ENCODE peak calls at places on chromosomes 3 and 15, in four cellular contexts. Q is HepG2, N is A549, C is K562. P is an unnamed sample.

GRCh38 chr15:67782592-67782991 is 42.7 kb upstream of the SKOR1 start:
- DNase-seq in N (no peak), C (no peak), Q (no peak), P (no peak)

GRCh38 chr15:25946241-25946786 is 83.2 kb upstream of the ATP10A start:
- DNase-seq in C (no peak), Q (no peak), N (no peak), P (no peak)

GRCh38 chr15:100096700-100097099 is 245.1 kb downstream of the ADAMTS17 start:
- DNase-seq in C (no peak), N (no peak), Q (no peak), P (no peak)

GRCh38 chr3:55601366-55602080 is 114.4 kb upstream of the WNT5A start:
- DNase-seq in N (no peak), Q (no peak), C (no peak), P (no peak)

GRCh38 chr3:60277376-60277800 is 973.9 kb downstream of the FHIT start:
- DNase-seq in C (peak; percentile 95), Q (no peak), N (no peak), P (no peak)

GRCh38 chr3:111200027-111200426 is 128.4 kb downstream of the NECTIN3 start:
- DNase-seq in C (no peak), Q (no peak), N (no peak), P (no peak)

GRCh38 chr3:45545476-45545875 is 49.1 kb upstream of the LIMD1 start:
- DNase-seq in N (peak; percentile 14), Q (peak; percentile 75), C (peak; percentile 91), P (no peak)

GRCh38 chr3:126781889-126782491 is 78.0 kb downstream of the CHCHD6 start:
- DNase-seq in C (no peak), N (no peak), Q (no peak), P (no peak)

GRCh38 chr3:188670446-188670845 is 501.3 kb upstream of the TPRG1 start:
- DNase-seq in C (no peak), Q (no peak), N (no peak), P (no peak)

GRCh38 chr15:35728176-35728938 is 182.4 kb upstream of the DPH6 start:
- DNase-seq in N (peak; percentile 7), C (no peak), Q (no peak), P (no peak)

GRCh38 chr15:89751748-89752147 is 699 bp upstream of the MESP1 start:
- DNase-seq in Q (no peak), N (no peak), C (no peak), P (no peak)

GRCh38 chr3:123657578-123657977 is 72.7 kb upstream of the HACD2 start:
- DNase-seq in Q (no peak), N (no peak), C (no peak), P (no peak)

GRCh38 chr3:45330500-45331295 is 57.7 kb upstream of the LARS2 start:
- DNase-seq in Q (no peak), N (no peak), C (no peak), P (no peak)

GRCh38 chr3:50302095-50303037 is 1.0 kb downstream of the HYAL1 start:
- DNase-seq in Q (no peak), C (no peak), N (no peak), P (no peak)

GRCh38 chr15:44034933-44035624 is 160.0 kb downstream of the FRMD5 start:
- DNase-seq in C (no peak), Q (no peak), N (no peak), P (no peak)

GRCh38 chr3:52890735-52891134 is 6.6 kb downstream of the STIMATE start:
- DNase-seq in N (no peak), Q (no peak), C (no peak), P (no peak)
- TF ChIP-seq CHD4 in N (no peak), Q (no peak), C (no peak), P (no peak)

GRCh38 chr3:141427764-141428163 is 59.1 kb upstream of the RASA2 start:
- DNase-seq in C (no peak), N (no peak), Q (no peak), P (no peak)
- TF ChIP-seq CHD4 in C (no peak), N (no peak), Q (no peak), P (no peak)

DNA sequence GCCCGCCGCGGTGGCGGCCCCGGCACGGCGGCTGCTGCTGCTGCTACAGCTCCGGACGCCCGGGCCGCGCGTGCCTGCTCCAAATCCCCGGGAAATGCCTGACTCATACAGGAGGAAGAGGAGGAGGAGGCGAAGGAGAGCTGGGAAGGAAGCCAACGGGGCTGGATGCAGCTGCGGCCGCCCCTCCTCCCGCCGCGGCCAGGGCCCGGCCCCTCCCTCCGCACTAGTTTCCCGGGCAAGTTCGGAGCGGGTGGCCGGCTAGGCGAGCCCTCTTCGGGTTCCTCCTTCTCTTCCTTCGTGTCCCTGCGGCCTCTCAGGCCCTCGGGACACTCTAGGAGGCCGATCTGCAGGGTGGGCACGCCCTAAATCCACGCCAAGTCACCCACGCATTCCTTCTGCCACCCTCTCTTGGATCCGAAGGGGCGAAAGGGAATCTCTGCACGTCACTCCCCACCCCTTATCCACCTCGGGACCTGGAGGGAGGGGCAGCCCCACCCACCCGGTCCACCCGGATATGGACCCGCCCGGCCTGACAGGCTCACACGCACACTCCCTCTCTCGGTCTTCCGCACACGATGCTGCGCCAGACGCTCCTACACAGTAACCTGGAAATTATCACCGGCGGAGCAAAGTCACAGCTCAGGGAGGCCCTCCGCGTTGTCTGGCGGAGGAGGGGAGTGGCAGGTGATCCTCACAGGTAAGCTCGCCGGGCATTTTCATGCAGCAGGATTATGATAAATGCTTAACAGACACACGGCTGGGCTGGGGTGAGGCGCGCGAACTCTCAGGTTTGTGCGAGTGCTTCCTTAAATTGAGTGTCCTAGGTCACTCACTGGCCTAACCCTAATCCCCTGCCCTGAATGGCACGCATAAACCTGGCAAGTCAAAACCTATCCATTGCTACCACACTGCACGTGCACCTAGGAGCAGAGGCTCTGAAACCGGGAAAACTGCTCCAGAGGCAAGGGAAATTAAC is at the start of the genes OSBPL10 and ZNF860:
- DNase-seq in C (peak; percentile 28), Q (peak; percentile 73), N (peak; percentile 81), P (no peak)
- TF ChIP-seq CHD4 in C (no peak), Q (no peak), N (no peak), P (no peak)

DNA sequence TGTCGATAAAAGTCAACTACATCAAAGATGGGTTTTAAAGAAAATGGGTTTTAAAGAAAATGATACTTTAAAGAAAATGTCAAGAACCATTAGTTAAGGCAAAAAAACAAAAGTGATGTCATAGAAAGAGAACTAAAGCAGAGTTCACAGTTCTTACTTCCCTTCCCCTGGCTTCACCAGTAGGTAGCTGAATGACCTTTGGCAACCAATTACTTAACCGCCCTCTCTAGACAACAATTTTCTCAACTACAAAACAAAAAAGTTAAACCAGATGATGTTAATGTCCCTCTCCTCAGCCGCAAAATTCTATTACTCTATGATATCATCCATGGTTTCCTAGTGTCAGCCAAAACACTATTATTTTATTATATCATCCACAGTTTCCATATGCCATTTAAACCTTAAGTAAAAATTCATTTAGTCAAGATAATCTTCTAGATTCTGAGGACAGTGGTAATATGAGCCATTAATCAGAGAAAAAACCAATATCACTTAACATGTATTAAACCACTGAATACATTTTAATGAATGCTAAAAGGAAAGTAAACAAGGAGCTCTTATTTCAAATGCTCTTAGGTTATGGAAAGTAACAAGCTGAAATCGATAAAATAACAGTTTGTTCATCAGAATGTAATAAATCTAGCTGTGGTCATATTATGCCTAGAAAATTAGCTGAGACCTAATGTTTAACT is 13.1 kb downstream of the RYK start:
- DNase-seq in N (no peak), Q (peak; percentile 27), C (no peak), P (no peak)
- TF ChIP-seq CHD4 in N (no peak), Q (no peak), C (no peak), P (no peak)

GRCh38 chr15:72112111-72112510 is 5.8 kb downstream of the MYO9A start:
- DNase-seq in N (no peak), Q (no peak), C (no peak), P (no peak)
- TF ChIP-seq CHD4 in N (no peak), Q (no peak), C (no peak), P (no peak)

DNA sequence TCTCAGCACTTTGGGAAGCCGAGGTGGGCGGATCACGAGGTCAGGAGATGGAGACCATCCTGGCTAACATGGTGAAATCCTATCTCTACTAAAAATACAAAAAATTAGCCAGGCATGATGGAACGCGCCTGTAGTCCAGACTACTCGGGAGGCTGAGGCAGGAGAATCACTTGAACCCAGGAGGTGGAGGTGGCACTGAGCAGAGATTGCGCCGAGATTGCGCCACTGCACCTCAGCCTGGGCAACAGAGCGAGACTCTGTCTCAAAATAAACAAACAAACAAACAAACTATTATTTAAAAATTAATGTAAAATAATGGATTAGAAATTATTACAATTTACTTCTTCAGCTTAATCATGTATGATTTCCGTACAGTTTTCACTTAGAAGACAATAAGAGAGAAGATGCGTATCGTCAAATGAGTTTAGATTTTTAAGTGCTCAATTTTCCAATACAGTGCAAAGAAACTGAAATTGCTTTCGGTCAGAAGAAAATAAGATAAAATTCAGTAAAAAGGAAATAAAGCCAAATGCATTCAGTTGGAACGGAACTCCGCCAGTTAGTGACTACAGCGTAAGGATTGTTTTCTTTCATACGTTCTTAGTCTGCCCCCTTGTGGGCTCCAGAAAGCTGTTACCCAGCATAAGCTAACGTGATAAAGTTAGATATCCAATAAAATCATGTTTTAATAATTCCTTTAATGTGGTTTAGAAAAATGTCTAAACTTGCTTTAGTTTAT is 24.8 kb downstream of the AADAC start:
- DNase-seq in C (peak; percentile 85), Q (peak; percentile 77), N (peak; percentile 89), P (peak; percentile 2)
- TF ChIP-seq CHD4 in C (no peak), Q (no peak), N (no peak), P (no peak)

GRCh38 chr15:75068748-75069147 is 45.4 kb downstream of the PPCDC start:
- DNase-seq in N (no peak), Q (no peak), C (no peak), P (no peak)
- TF ChIP-seq CHD4 in N (no peak), Q (no peak), C (no peak), P (no peak)

GRCh38 chr3:170584585-170585007 is 1.3 kb downstream of the SLC7A14 start:
- DNase-seq in C (peak; percentile 82), N (peak; percentile 26), Q (peak; percentile 37), P (no peak)

GRCh38 chr3:170589113-170589512 is 3.2 kb upstream of the SLC7A14 start:
- DNase-seq in C (peak; percentile 44), N (no peak), Q (no peak), P (no peak)

GRCh38 chr3:170585937-170586310 is at the start of gene SLC7A14:
- DNase-seq in Q (no peak), C (no peak), N (no peak), P (no peak)

GRCh38 chr3:170579646-170580045 is 6.2 kb downstream of the SLC7A14 start:
- DNase-seq in Q (no peak), N (no peak), C (peak; percentile 24), P (no peak)

DNA sequence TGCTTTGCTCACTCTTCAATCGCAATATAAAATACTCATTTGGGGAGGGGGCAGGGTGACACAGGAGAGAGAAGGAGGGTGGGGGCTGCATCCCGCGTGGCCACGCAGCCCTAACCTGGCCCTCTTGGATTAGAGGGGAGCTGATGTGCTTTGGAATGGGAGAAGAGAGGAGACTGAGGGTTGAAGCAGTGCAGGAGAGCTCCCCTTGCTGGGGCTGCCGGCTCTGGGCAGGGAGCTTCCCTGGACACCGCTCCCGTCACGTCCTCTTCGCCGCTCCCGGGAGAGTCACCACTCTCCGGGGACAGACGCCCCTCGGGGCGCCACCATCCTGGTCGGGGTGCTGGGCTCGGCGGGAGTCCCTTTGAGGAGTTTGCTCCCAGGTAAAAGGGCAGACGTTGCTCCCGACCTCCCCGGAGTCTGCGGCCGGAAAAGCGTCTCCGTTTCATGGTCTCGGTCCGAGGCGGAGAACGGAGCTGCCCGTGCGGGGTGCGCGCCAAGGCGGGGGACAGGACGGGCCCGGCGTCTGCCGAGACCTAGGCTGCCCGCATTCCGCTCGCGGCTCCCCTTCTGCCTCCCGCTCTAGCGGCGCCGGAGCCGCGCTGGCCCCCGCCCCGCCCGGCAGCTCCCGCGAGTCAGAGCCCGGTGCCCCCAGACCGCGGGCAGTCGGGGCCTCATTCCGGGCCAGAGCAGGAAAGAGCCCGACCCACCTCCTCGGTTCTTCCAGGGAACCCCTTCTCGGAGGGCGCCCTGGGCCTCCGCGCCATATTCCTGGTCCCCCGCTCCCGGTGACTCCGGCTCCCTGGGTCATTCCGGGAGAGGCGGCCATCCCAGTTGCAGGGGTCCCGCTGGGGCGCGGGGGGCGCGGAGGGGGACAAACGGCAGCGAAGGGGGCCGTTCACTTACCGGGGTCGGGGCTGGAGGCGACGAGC is 603 bp downstream of the SLC7A14 start:
- DNase-seq in C (no peak), Q (no peak), N (no peak), P (no peak)
- TF ChIP-seq CHD4 in C (no peak), Q (no peak), N (no peak), P (no peak)